ENCODE peak calls at places on chromosomes 3 and 15, in five cellular contexts. One of them, this sample, is unnamed.

GRCh38 chr3:193132247-193132646 is 108.8 kb upstream of the PLAAT1 start:
- DNase-seq in A172: no peak
- DNase-seq in activated CD4-positive, alpha-beta T cell treated with anti-CD3 and anti-CD28 coated beads, Interleukin-2, amount 10 ng/mL, durations not matched to agents 7 days and 5 days: no peak
- DNase-seq in prostate gland: no peak
- DNase-seq in GM12864: no peak
- DNase-seq in this sample: no peak

GRCh38 chr15:70094690-70095311 is 2.9 kb downstream of the TLE3 start:
- DNase-seq in prostate gland: peak
- DNase-seq in A172: no peak
- DNase-seq in GM12864: no peak
- DNase-seq in activated CD4-positive, alpha-beta T cell treated with anti-CD3 and anti-CD28 coated beads, Interleukin-2, amount 10 ng/mL, durations not matched to agents 7 days and 5 days: peak
- DNase-seq in this sample: no peak

GRCh38 chr15:58908550-58909309 is 24.7 kb downstream of the SLTM start:
- DNase-seq in A172: no peak
- DNase-seq in activated CD4-positive, alpha-beta T cell treated with anti-CD3 and anti-CD28 coated beads, Interleukin-2, amount 10 ng/mL, durations not matched to agents 7 days and 5 days: no peak
- DNase-seq in GM12864: no peak
- DNase-seq in prostate gland: no peak
- DNase-seq in this sample: no peak

GRCh38 chr15:69304176-69304533 is 5.4 kb downstream of the PAQR5 start:
- DNase-seq in activated CD4-positive, alpha-beta T cell treated with anti-CD3 and anti-CD28 coated beads, Interleukin-2, amount 10 ng/mL, durations not matched to agents 7 days and 5 days: no peak
- DNase-seq in prostate gland: no peak
- DNase-seq in GM12864: no peak
- DNase-seq in A172: peak
- DNase-seq in this sample: no peak

GRCh38 chr3:193789455-193789854 is 196.4 kb downstream of the OPA1 start:
- DNase-seq in A172: no peak
- DNase-seq in prostate gland: no peak
- DNase-seq in GM12864: no peak
- DNase-seq in activated CD4-positive, alpha-beta T cell treated with anti-CD3 and anti-CD28 coated beads, Interleukin-2, amount 10 ng/mL, durations not matched to agents 7 days and 5 days: no peak
- DNase-seq in this sample: no peak

GRCh38 chr3:61221759-61222362 is 29.4 kb downstream of the FHIT start:
- DNase-seq in GM12864: no peak
- DNase-seq in prostate gland: no peak
- DNase-seq in activated CD4-positive, alpha-beta T cell treated with anti-CD3 and anti-CD28 coated beads, Interleukin-2, amount 10 ng/mL, durations not matched to agents 7 days and 5 days: no peak
- DNase-seq in A172: no peak
- DNase-seq in this sample: no peak

GRCh38 chr15:95170587-95171380 is 939.4 kb downstream of the MCTP2 start:
- DNase-seq in A172: no peak
- DNase-seq in activated CD4-positive, alpha-beta T cell treated with anti-CD3 and anti-CD28 coated beads, Interleukin-2, amount 10 ng/mL, durations not matched to agents 7 days and 5 days: no peak
- DNase-seq in prostate gland: no peak
- DNase-seq in GM12864: no peak
- DNase-seq in this sample: no peak

GRCh38 chr3:108879915-108880314 is 57.3 kb downstream of the TRAT1 start:
- DNase-seq in GM12864: no peak
- DNase-seq in prostate gland: no peak
- DNase-seq in activated CD4-positive, alpha-beta T cell treated with anti-CD3 and anti-CD28 coated beads, Interleukin-2, amount 10 ng/mL, durations not matched to agents 7 days and 5 days: no peak
- DNase-seq in A172: no peak
- DNase-seq in this sample: no peak

GRCh38 chr3:175606650-175607318 is 747.6 kb downstream of the NAALADL2 start:
- DNase-seq in GM12864: no peak
- DNase-seq in activated CD4-positive, alpha-beta T cell treated with anti-CD3 and anti-CD28 coated beads, Interleukin-2, amount 10 ng/mL, durations not matched to agents 7 days and 5 days: no peak
- DNase-seq in A172: no peak
- DNase-seq in prostate gland: no peak
- DNase-seq in this sample: no peak

GRCh38 chr15:74134387-74135027 is 4.1 kb downstream of the ISLR2 start:
- DNase-seq in prostate gland: no peak
- DNase-seq in activated CD4-positive, alpha-beta T cell treated with anti-CD3 and anti-CD28 coated beads, Interleukin-2, amount 10 ng/mL, durations not matched to agents 7 days and 5 days: no peak
- DNase-seq in A172: no peak
- DNase-seq in GM12864: no peak
- DNase-seq in this sample: no peak

GRCh38 chr15:56053046-56053400 is 59.6 kb upstream of the NEDD4 start:
- DNase-seq in A172: no peak
- DNase-seq in prostate gland: no peak
- DNase-seq in activated CD4-positive, alpha-beta T cell treated with anti-CD3 and anti-CD28 coated beads, Interleukin-2, amount 10 ng/mL, durations not matched to agents 7 days and 5 days: no peak
- DNase-seq in GM12864: no peak
- DNase-seq in this sample: no peak

GRCh38 chr15:31801152-31801551 is 229.2 kb upstream of the CHRNA7 start:
- DNase-seq in GM12864: no peak
- DNase-seq in prostate gland: no peak
- DNase-seq in activated CD4-positive, alpha-beta T cell treated with anti-CD3 and anti-CD28 coated beads, Interleukin-2, amount 10 ng/mL, durations not matched to agents 7 days and 5 days: no peak
- DNase-seq in A172: no peak
- DNase-seq in this sample: no peak

GRCh38 chr3:179860275-179861107 is 176.2 kb downstream of the PEX5L start:
- DNase-seq in activated CD4-positive, alpha-beta T cell treated with anti-CD3 and anti-CD28 coated beads, Interleukin-2, amount 10 ng/mL, durations not matched to agents 7 days and 5 days: no peak
- DNase-seq in A172: no peak
- DNase-seq in prostate gland: no peak
- DNase-seq in GM12864: no peak
- DNase-seq in this sample: no peak

GRCh38 chr3:23183731-23184130 is 19.4 kb upstream of the UBE2E2 start:
- DNase-seq in A172: peak
- DNase-seq in activated CD4-positive, alpha-beta T cell treated with anti-CD3 and anti-CD28 coated beads, Interleukin-2, amount 10 ng/mL, durations not matched to agents 7 days and 5 days: no peak
- DNase-seq in prostate gland: peak
- DNase-seq in GM12864: no peak
- DNase-seq in this sample: peak

GRCh38 chr3:58161435-58162398 is 49.1 kb downstream of the DNASE1L3 start:
- DNase-seq in A172: peak
- DNase-seq in activated CD4-positive, alpha-beta T cell treated with anti-CD3 and anti-CD28 coated beads, Interleukin-2, amount 10 ng/mL, durations not matched to agents 7 days and 5 days: no peak
- DNase-seq in prostate gland: no peak
- DNase-seq in GM12864: no peak
- DNase-seq in this sample: no peak

GRCh38 chr3:81245505-81245904 is 515.9 kb downstream of the GBE1 start:
- DNase-seq in A172: no peak
- DNase-seq in activated CD4-positive, alpha-beta T cell treated with anti-CD3 and anti-CD28 coated beads, Interleukin-2, amount 10 ng/mL, durations not matched to agents 7 days and 5 days: no peak
- DNase-seq in prostate gland: no peak
- DNase-seq in GM12864: no peak
- DNase-seq in this sample: no peak

GRCh38 chr3:17175187-17175839 is 290.6 kb downstream of the PLCL2 start:
- DNase-seq in GM12864: no peak
- DNase-seq in activated CD4-positive, alpha-beta T cell treated with anti-CD3 and anti-CD28 coated beads, Interleukin-2, amount 10 ng/mL, durations not matched to agents 7 days and 5 days: no peak
- DNase-seq in A172: peak
- DNase-seq in prostate gland: no peak
- DNase-seq in this sample: no peak

GRCh38 chr15:89192136-89192535 is 29.2 kb downstream of the RLBP1 start:
- DNase-seq in prostate gland: no peak
- DNase-seq in GM12864: no peak
- DNase-seq in A172: no peak
- DNase-seq in activated CD4-positive, alpha-beta T cell treated with anti-CD3 and anti-CD28 coated beads, Interleukin-2, amount 10 ng/mL, durations not matched to agents 7 days and 5 days: no peak
- DNase-seq in this sample: no peak

GRCh38 chr15:50114381-50114780 is 4.7 kb downstream of the ATP8B4 start:
- DNase-seq in prostate gland: no peak
- DNase-seq in activated CD4-positive, alpha-beta T cell treated with anti-CD3 and anti-CD28 coated beads, Interleukin-2, amount 10 ng/mL, durations not matched to agents 7 days and 5 days: no peak
- DNase-seq in GM12864: no peak
- DNase-seq in A172: no peak
- DNase-seq in this sample: no peak

GRCh38 chr15:76286231-76286879 is 24.9 kb downstream of the ETFA start:
- DNase-seq in GM12864: peak
- DNase-seq in A172: peak
- DNase-seq in prostate gland: no peak
- DNase-seq in activated CD4-positive, alpha-beta T cell treated with anti-CD3 and anti-CD28 coated beads, Interleukin-2, amount 10 ng/mL, durations not matched to agents 7 days and 5 days: peak
- DNase-seq in this sample: peak

GRCh38 chr3:129016725-129017530 is 15.8 kb downstream of the EFCC1 start:
- DNase-seq in GM12864: peak
- DNase-seq in activated CD4-positive, alpha-beta T cell treated with anti-CD3 and anti-CD28 coated beads, Interleukin-2, amount 10 ng/mL, durations not matched to agents 7 days and 5 days: peak
- DNase-seq in A172: peak
- DNase-seq in prostate gland: no peak
- DNase-seq in this sample: peak

GRCh38 chr15:38134252-38134651 is 118.4 kb upstream of the SPRED1 start:
- DNase-seq in prostate gland: no peak
- DNase-seq in activated CD4-positive, alpha-beta T cell treated with anti-CD3 and anti-CD28 coated beads, Interleukin-2, amount 10 ng/mL, durations not matched to agents 7 days and 5 days: no peak
- DNase-seq in A172: no peak
- DNase-seq in GM12864: no peak
- DNase-seq in this sample: no peak

GRCh38 chr3:179606534-179607085 is 2.0 kb downstream of the NDUFB5 start:
- DNase-seq in activated CD4-positive, alpha-beta T cell treated with anti-CD3 and anti-CD28 coated beads, Interleukin-2, amount 10 ng/mL, durations not matched to agents 7 days and 5 days: no peak
- DNase-seq in GM12864: no peak
- DNase-seq in prostate gland: no peak
- DNase-seq in A172: no peak
- DNase-seq in this sample: peak

GRCh38 chr3:157088506-157089454 is 71.2 kb downstream of the CCNL1 start:
- DNase-seq in A172: peak
- DNase-seq in GM12864: peak
- DNase-seq in prostate gland: peak
- DNase-seq in activated CD4-positive, alpha-beta T cell treated with anti-CD3 and anti-CD28 coated beads, Interleukin-2, amount 10 ng/mL, durations not matched to agents 7 days and 5 days: peak
- DNase-seq in this sample: peak

GRCh38 chr3:168803536-168803935 is 707.8 kb upstream of the GOLIM4 start:
- DNase-seq in activated CD4-positive, alpha-beta T cell treated with anti-CD3 and anti-CD28 coated beads, Interleukin-2, amount 10 ng/mL, durations not matched to agents 7 days and 5 days: no peak
- DNase-seq in GM12864: no peak
- DNase-seq in A172: no peak
- DNase-seq in prostate gland: no peak
- DNase-seq in this sample: no peak

GRCh38 chr3:168865022-168865551 is 769.4 kb upstream of the GOLIM4 start:
- DNase-seq in GM12864: no peak
- DNase-seq in prostate gland: no peak
- DNase-seq in A172: peak
- DNase-seq in activated CD4-positive, alpha-beta T cell treated with anti-CD3 and anti-CD28 coated beads, Interleukin-2, amount 10 ng/mL, durations not matched to agents 7 days and 5 days: no peak
- DNase-seq in this sample: peak

GRCh38 chr3:80158332-80158731 is 390.5 kb upstream of the ROBO1 start:
- DNase-seq in prostate gland: no peak
- DNase-seq in GM12864: no peak
- DNase-seq in A172: no peak
- DNase-seq in activated CD4-positive, alpha-beta T cell treated with anti-CD3 and anti-CD28 coated beads, Interleukin-2, amount 10 ng/mL, durations not matched to agents 7 days and 5 days: no peak
- DNase-seq in this sample: no peak

GRCh38 chr3:105759442-105760078 is 109.3 kb downstream of the CBLB start:
- DNase-seq in activated CD4-positive, alpha-beta T cell treated with anti-CD3 and anti-CD28 coated beads, Interleukin-2, amount 10 ng/mL, durations not matched to agents 7 days and 5 days: no peak
- DNase-seq in A172: no peak
- DNase-seq in prostate gland: no peak
- DNase-seq in GM12864: no peak
- DNase-seq in this sample: no peak